ENCODE peak calls at places on chromosome 22, in eight cellular contexts. One of them, this sample, is unnamed. For H3K4me1 and H3K27me3, the result is how much of the 10 kb centered on the place peaks cover.

GRCh38 chr22:43273902-43274484 is 69.2 kb downstream of the SCUBE1 start:
- DNase-seq in endothelial cell of umbilical vein: peak
- DNase-seq in IMR-90: peak
- DNase-seq in mesenchymal stem cell: peak
- DNase-seq in sigmoid colon: no peak
- DNase-seq in naive thymus-derived CD4-positive, alpha-beta T cell: peak
- DNase-seq in psoas muscle: no peak
- DNase-seq in upper lobe of right lung: no peak
- DNase-seq in this sample: no peak

GRCh38 chr22:30802202-30803166 is 107.8 kb downstream of the OSBP2 start:
- DNase-seq in endothelial cell of umbilical vein: peak
- DNase-seq in IMR-90: peak
- DNase-seq in mesenchymal stem cell: peak
- DNase-seq in sigmoid colon: peak
- DNase-seq in naive thymus-derived CD4-positive, alpha-beta T cell: peak
- DNase-seq in psoas muscle: peak
- DNase-seq in upper lobe of right lung: peak
- DNase-seq in this sample: peak

GRCh38 chr22:29630180-29630498 is 26.7 kb downstream of the NF2 start:
- DNase-seq in endothelial cell of umbilical vein: no peak
- DNase-seq in IMR-90: no peak
- DNase-seq in mesenchymal stem cell: no peak
- DNase-seq in sigmoid colon: no peak
- DNase-seq in naive thymus-derived CD4-positive, alpha-beta T cell: no peak
- DNase-seq in psoas muscle: no peak
- DNase-seq in upper lobe of right lung: no peak
- DNase-seq in this sample: no peak

GRCh38 chr22:35378547-35379078 is 2.3 kb upstream of the HMOX1 start:
- DNase-seq in endothelial cell of umbilical vein: no peak
- DNase-seq in IMR-90: no peak
- DNase-seq in mesenchymal stem cell: no peak
- DNase-seq in sigmoid colon: no peak
- DNase-seq in naive thymus-derived CD4-positive, alpha-beta T cell: no peak
- DNase-seq in psoas muscle: no peak
- DNase-seq in upper lobe of right lung: no peak
- DNase-seq in this sample: no peak

GRCh38 chr22:43900206-43900605 is 8.4 kb upstream of the PNPLA5 start:
- DNase-seq in endothelial cell of umbilical vein: no peak
- DNase-seq in IMR-90: no peak
- DNase-seq in mesenchymal stem cell: no peak
- DNase-seq in sigmoid colon: no peak
- DNase-seq in naive thymus-derived CD4-positive, alpha-beta T cell: no peak
- DNase-seq in psoas muscle: no peak
- DNase-seq in upper lobe of right lung: no peak
- DNase-seq in this sample: no peak

GRCh38 chr22:29635734-29636357 is 32.4 kb downstream of the NF2 start:
- DNase-seq in endothelial cell of umbilical vein: peak
- DNase-seq in IMR-90: peak
- DNase-seq in mesenchymal stem cell: peak
- DNase-seq in sigmoid colon: no peak
- DNase-seq in naive thymus-derived CD4-positive, alpha-beta T cell: no peak
- DNase-seq in psoas muscle: no peak
- DNase-seq in upper lobe of right lung: no peak
- DNase-seq in this sample: no peak

GRCh38 chr22:24416095-24416494 is 11.3 kb upstream of the ADORA2A start:
- DNase-seq in endothelial cell of umbilical vein: no peak
- DNase-seq in IMR-90: no peak
- DNase-seq in mesenchymal stem cell: no peak
- DNase-seq in sigmoid colon: peak
- DNase-seq in naive thymus-derived CD4-positive, alpha-beta T cell: no peak
- DNase-seq in psoas muscle: no peak
- DNase-seq in upper lobe of right lung: no peak
- DNase-seq in this sample: no peak

GRCh38 chr22:20400606-20401375 is 6.8 kb downstream of the ZNF74 start:
- DNase-seq in endothelial cell of umbilical vein: no peak
- DNase-seq in IMR-90: no peak
- DNase-seq in mesenchymal stem cell: no peak
- DNase-seq in sigmoid colon: no peak
- DNase-seq in naive thymus-derived CD4-positive, alpha-beta T cell: no peak
- DNase-seq in psoas muscle: no peak
- DNase-seq in upper lobe of right lung: no peak
- DNase-seq in this sample: no peak

GRCh38 chr22:32206774-32207758 is 2.2 kb upstream of the RFPL2 start:
- DNase-seq in endothelial cell of umbilical vein: no peak
- DNase-seq in IMR-90: no peak
- DNase-seq in mesenchymal stem cell: peak
- DNase-seq in sigmoid colon: no peak
- DNase-seq in naive thymus-derived CD4-positive, alpha-beta T cell: no peak
- DNase-seq in psoas muscle: no peak
- DNase-seq in upper lobe of right lung: no peak
- DNase-seq in this sample: no peak

GRCh38 chr22:36027579-36027959 is 1.1 kb downstream of the RBFOX2 start:
- DNase-seq in endothelial cell of umbilical vein: no peak
- DNase-seq in IMR-90: no peak
- DNase-seq in mesenchymal stem cell: peak
- DNase-seq in sigmoid colon: peak
- DNase-seq in naive thymus-derived CD4-positive, alpha-beta T cell: no peak
- DNase-seq in psoas muscle: no peak
- DNase-seq in upper lobe of right lung: no peak
- DNase-seq in this sample: no peak

GRCh38 chr22:30206964-30207363 is 39.6 kb downstream of the LIF start:
- DNase-seq in endothelial cell of umbilical vein: peak
- DNase-seq in IMR-90: peak
- DNase-seq in mesenchymal stem cell: peak
- DNase-seq in sigmoid colon: peak
- DNase-seq in naive thymus-derived CD4-positive, alpha-beta T cell: no peak
- DNase-seq in psoas muscle: peak
- DNase-seq in upper lobe of right lung: no peak
- DNase-seq in this sample: no peak

GRCh38 chr22:25563757-25564319 is 637 bp upstream of the GRK3 start:
- DNase-seq in endothelial cell of umbilical vein: peak
- DNase-seq in IMR-90: peak
- DNase-seq in mesenchymal stem cell: peak
- DNase-seq in sigmoid colon: peak
- DNase-seq in naive thymus-derived CD4-positive, alpha-beta T cell: no peak
- DNase-seq in psoas muscle: no peak
- DNase-seq in upper lobe of right lung: no peak
- DNase-seq in this sample: no peak

GRCh38 chr22:41380993-41381328 is 781 bp upstream of the TEF start:
- DNase-seq in endothelial cell of umbilical vein: peak
- DNase-seq in IMR-90: peak
- DNase-seq in mesenchymal stem cell: peak
- DNase-seq in sigmoid colon: peak
- DNase-seq in naive thymus-derived CD4-positive, alpha-beta T cell: no peak
- DNase-seq in psoas muscle: peak
- DNase-seq in upper lobe of right lung: no peak
- DNase-seq in this sample: peak

GRCh38 chr22:47994045-47994444 is 1231.6 kb downstream of the TBC1D22A start:
- DNase-seq in endothelial cell of umbilical vein: no peak
- DNase-seq in IMR-90: no peak
- DNase-seq in mesenchymal stem cell: no peak
- DNase-seq in sigmoid colon: no peak
- DNase-seq in naive thymus-derived CD4-positive, alpha-beta T cell: no peak
- DNase-seq in psoas muscle: no peak
- DNase-seq in upper lobe of right lung: no peak
- DNase-seq in this sample: no peak

GRCh38 chr22:42747701-42748513 is 27.2 kb upstream of the A4GALT start:
- DNase-seq in endothelial cell of umbilical vein: peak
- DNase-seq in IMR-90: peak
- DNase-seq in mesenchymal stem cell: peak
- DNase-seq in sigmoid colon: no peak
- DNase-seq in naive thymus-derived CD4-positive, alpha-beta T cell: no peak
- DNase-seq in psoas muscle: no peak
- DNase-seq in upper lobe of right lung: no peak
- DNase-seq in this sample: no peak

GRCh38 chr22:43094085-43094484 is 4.9 kb upstream of the TTLL1 start:
- DNase-seq in endothelial cell of umbilical vein: no peak
- DNase-seq in IMR-90: peak
- DNase-seq in mesenchymal stem cell: no peak
- DNase-seq in sigmoid colon: no peak
- DNase-seq in naive thymus-derived CD4-positive, alpha-beta T cell: no peak
- DNase-seq in psoas muscle: peak
- DNase-seq in upper lobe of right lung: peak
- DNase-seq in this sample: no peak

GRCh38 chr22:19812910-19813309 is 41.8 kb downstream of the GNB1L start:
- DNase-seq in endothelial cell of umbilical vein: no peak
- DNase-seq in IMR-90: no peak
- DNase-seq in mesenchymal stem cell: no peak
- DNase-seq in sigmoid colon: peak
- DNase-seq in naive thymus-derived CD4-positive, alpha-beta T cell: no peak
- DNase-seq in psoas muscle: no peak
- DNase-seq in upper lobe of right lung: no peak
- DNase-seq in this sample: no peak

GRCh38 chr22:28108851-28109250 is 189.8 kb upstream of the PITPNB start:
- DNase-seq in endothelial cell of umbilical vein: no peak
- DNase-seq in IMR-90: no peak
- DNase-seq in mesenchymal stem cell: no peak
- DNase-seq in sigmoid colon: no peak
- DNase-seq in naive thymus-derived CD4-positive, alpha-beta T cell: no peak
- DNase-seq in psoas muscle: no peak
- DNase-seq in upper lobe of right lung: no peak
- DNase-seq in this sample: no peak

GRCh38 chr22:35498026-35498425 is 42.6 kb upstream of the RASD2 start:
- DNase-seq in endothelial cell of umbilical vein: no peak
- DNase-seq in IMR-90: peak
- DNase-seq in mesenchymal stem cell: peak
- DNase-seq in sigmoid colon: peak
- DNase-seq in naive thymus-derived CD4-positive, alpha-beta T cell: no peak
- DNase-seq in psoas muscle: no peak
- DNase-seq in upper lobe of right lung: no peak
- DNase-seq in this sample: no peak

GRCh38 chr22:43179911-43180195 is 7.1 kb downstream of the TTLL12 start:
- DNase-seq in endothelial cell of umbilical vein: no peak
- DNase-seq in IMR-90: no peak
- DNase-seq in mesenchymal stem cell: no peak
- DNase-seq in sigmoid colon: no peak
- DNase-seq in naive thymus-derived CD4-positive, alpha-beta T cell: no peak
- DNase-seq in psoas muscle: no peak
- DNase-seq in upper lobe of right lung: no peak
- DNase-seq in this sample: no peak

GRCh38 chr22:19773470-19774040 is 13.0 kb downstream of the TBX1 start:
- DNase-seq in endothelial cell of umbilical vein: no peak
- DNase-seq in IMR-90: no peak
- DNase-seq in mesenchymal stem cell: no peak
- DNase-seq in sigmoid colon: no peak
- DNase-seq in naive thymus-derived CD4-positive, alpha-beta T cell: no peak
- DNase-seq in psoas muscle: peak
- DNase-seq in upper lobe of right lung: no peak
- DNase-seq in this sample: no peak

GRCh38 chr22:28911777-28912669 is 28.7 kb downstream of the ZNRF3 start:
- DNase-seq in endothelial cell of umbilical vein: no peak
- DNase-seq in IMR-90: peak
- DNase-seq in mesenchymal stem cell: peak
- DNase-seq in sigmoid colon: peak
- DNase-seq in naive thymus-derived CD4-positive, alpha-beta T cell: no peak
- DNase-seq in psoas muscle: no peak
- DNase-seq in upper lobe of right lung: no peak
- DNase-seq in this sample: no peak

GRCh38 chr22:36765943-36766450 is 9.9 kb downstream of the IFT27 start:
- DNase-seq in endothelial cell of umbilical vein: no peak
- DNase-seq in IMR-90: peak
- DNase-seq in mesenchymal stem cell: no peak
- DNase-seq in sigmoid colon: no peak
- DNase-seq in naive thymus-derived CD4-positive, alpha-beta T cell: no peak
- DNase-seq in psoas muscle: no peak
- DNase-seq in upper lobe of right lung: no peak
- DNase-seq in this sample: no peak

GRCh38 chr22:36331306-36331911 is 56.4 kb downstream of the MYH9 start:
- DNase-seq in endothelial cell of umbilical vein: peak
- DNase-seq in IMR-90: peak
- DNase-seq in mesenchymal stem cell: peak
- DNase-seq in sigmoid colon: peak
- DNase-seq in naive thymus-derived CD4-positive, alpha-beta T cell: peak
- DNase-seq in psoas muscle: peak
- DNase-seq in upper lobe of right lung: peak
- DNase-seq in this sample: peak

GRCh38 chr22:28297504-28297903 is 378.4 kb upstream of the PITPNB start:
- DNase-seq in endothelial cell of umbilical vein: no peak
- DNase-seq in IMR-90: peak
- DNase-seq in mesenchymal stem cell: peak
- DNase-seq in sigmoid colon: no peak
- DNase-seq in naive thymus-derived CD4-positive, alpha-beta T cell: no peak
- DNase-seq in psoas muscle: no peak
- DNase-seq in upper lobe of right lung: no peak
- DNase-seq in this sample: no peak

GRCh38 chr22:33565580-33565995 is 354.7 kb downstream of the LARGE1 start:
- DNase-seq in endothelial cell of umbilical vein: no peak
- DNase-seq in IMR-90: no peak
- DNase-seq in mesenchymal stem cell: no peak
- DNase-seq in sigmoid colon: no peak
- DNase-seq in naive thymus-derived CD4-positive, alpha-beta T cell: no peak
- DNase-seq in psoas muscle: no peak
- DNase-seq in upper lobe of right lung: no peak
- DNase-seq in this sample: no peak
- H3K4me1 ChIP-seq in endothelial cell of umbilical vein: under half
- H3K4me1 ChIP-seq in IMR-90: under half
- H3K4me1 ChIP-seq in mesenchymal stem cell: under half
- H3K4me1 ChIP-seq in sigmoid colon: under half
- H3K4me1 ChIP-seq in naive thymus-derived CD4-positive, alpha-beta T cell: under half
- H3K4me1 ChIP-seq in psoas muscle: under half
- H3K4me1 ChIP-seq in upper lobe of right lung: under half
- H3K4me1 ChIP-seq in this sample: under half

GRCh38 chr22:39990688-39991087 is 4.1 kb upstream of the FAM83F start:
- DNase-seq in endothelial cell of umbilical vein: no peak
- DNase-seq in IMR-90: no peak
- DNase-seq in mesenchymal stem cell: no peak
- DNase-seq in sigmoid colon: no peak
- DNase-seq in naive thymus-derived CD4-positive, alpha-beta T cell: no peak
- DNase-seq in psoas muscle: no peak
- DNase-seq in upper lobe of right lung: no peak
- DNase-seq in this sample: no peak
- H3K27me3 ChIP-seq in endothelial cell of umbilical vein: under half
- H3K27me3 ChIP-seq in IMR-90: half or more
- H3K27me3 ChIP-seq in mesenchymal stem cell: half or more
- H3K27me3 ChIP-seq in sigmoid colon: under half
- H3K27me3 ChIP-seq in naive thymus-derived CD4-positive, alpha-beta T cell: under half
- H3K27me3 ChIP-seq in psoas muscle: under half
- H3K27me3 ChIP-seq in upper lobe of right lung: under half
- H3K27me3 ChIP-seq in this sample: under half

DNA sequence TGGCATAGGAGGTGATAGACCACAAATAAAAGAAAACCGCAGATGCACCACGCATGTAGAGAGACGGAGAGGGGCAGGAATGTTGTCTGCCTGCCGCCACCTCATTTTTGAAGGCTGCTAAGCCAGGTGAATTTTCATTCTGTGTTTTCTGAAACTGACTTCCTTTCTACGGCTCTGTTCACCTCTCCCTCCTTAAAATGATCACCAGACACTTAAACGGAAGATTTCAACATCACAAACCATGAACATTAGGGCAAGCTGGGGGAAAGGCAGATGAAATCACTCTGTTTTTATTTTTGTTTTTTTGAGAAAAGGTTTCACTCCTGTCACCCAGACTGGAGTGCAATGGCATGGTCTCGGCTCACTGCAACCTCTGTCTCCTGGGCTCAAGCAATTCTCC is 232.4 kb downstream of the MIAT start:
- DNase-seq in endothelial cell of umbilical vein: no peak
- DNase-seq in IMR-90: no peak
- DNase-seq in mesenchymal stem cell: peak
- DNase-seq in sigmoid colon: no peak
- DNase-seq in naive thymus-derived CD4-positive, alpha-beta T cell: no peak
- DNase-seq in psoas muscle: no peak
- DNase-seq in upper lobe of right lung: no peak
- DNase-seq in this sample: no peak
- H3K4me1 ChIP-seq in endothelial cell of umbilical vein: under half
- H3K4me1 ChIP-seq in IMR-90: under half
- H3K4me1 ChIP-seq in mesenchymal stem cell: under half
- H3K4me1 ChIP-seq in sigmoid colon: under half
- H3K4me1 ChIP-seq in naive thymus-derived CD4-positive, alpha-beta T cell: under half
- H3K4me1 ChIP-seq in psoas muscle: under half
- H3K4me1 ChIP-seq in upper lobe of right lung: under half
- H3K4me1 ChIP-seq in this sample: half or more

GRCh38 chr22:38455063-38455529 is at the start of gene KCNJ4:
- DNase-seq in endothelial cell of umbilical vein: no peak
- DNase-seq in IMR-90: no peak
- DNase-seq in mesenchymal stem cell: no peak
- DNase-seq in sigmoid colon: no peak
- DNase-seq in naive thymus-derived CD4-positive, alpha-beta T cell: no peak
- DNase-seq in psoas muscle: no peak
- DNase-seq in upper lobe of right lung: no peak
- DNase-seq in this sample: no peak
- H3K27me3 ChIP-seq in endothelial cell of umbilical vein: half or more
- H3K27me3 ChIP-seq in IMR-90: half or more
- H3K27me3 ChIP-seq in mesenchymal stem cell: half or more
- H3K27me3 ChIP-seq in sigmoid colon: under half
- H3K27me3 ChIP-seq in naive thymus-derived CD4-positive, alpha-beta T cell: under half
- H3K27me3 ChIP-seq in psoas muscle: under half
- H3K27me3 ChIP-seq in upper lobe of right lung: half or more
- H3K27me3 ChIP-seq in this sample: under half

This sample was measured in thoracic aorta.